ENCODE peak calls at places on chromosomes 6 and 20, in eight cellular contexts. S, P, X, J, A, U, O and R are unnamed samples.

GRCh38 chr6:113954653-113955052 is 16.3 kb downstream of the HDAC2 start:
- DNase-seq in S (no peak), P (no peak), X (no peak), J (no peak), A (no peak), U (no peak), O (no peak), R (no peak)

GRCh38 chr6:144912474-144912873 is 627.3 kb downstream of the UTRN start:
- DNase-seq in S (peak; percentile 44), P (no peak), X (no peak), J (peak; percentile 9), A (no peak), U (peak; percentile 76), O (no peak), R (no peak)

GRCh38 chr6:47145212-47145611 is 103.1 kb upstream of the ADGRF1 start:
- DNase-seq in S (no peak), P (no peak), X (no peak), J (no peak), A (no peak), U (no peak), O (no peak), R (no peak)

GRCh38 chr6:149153100-149153499 is 164.4 kb upstream of the TAB2 start:
- DNase-seq in S (no peak), P (no peak), X (no peak), J (no peak), A (no peak), U (no peak), O (no peak), R (no peak)

GRCh38 chr6:75936682-75937081 is 135.8 kb downstream of the IMPG1 start:
- DNase-seq in S (no peak), P (no peak), X (no peak), J (no peak), A (no peak), U (no peak), O (no peak), R (no peak)

GRCh38 chr20:34925341-34925740 is 30.3 kb downstream of the GSS start:
- DNase-seq in S (no peak), P (no peak), X (no peak), J (no peak), A (no peak), U (no peak), O (no peak), R (no peak)

GRCh38 chr6:161440299-161440698 is 166.4 kb upstream of the AGPAT4 start:
- DNase-seq in S (no peak), P (no peak), X (no peak), J (no peak), A (no peak), U (no peak), O (no peak), R (no peak)

GRCh38 chr6:38058022-38058421 is 238.5 kb downstream of the ZFAND3 start:
- DNase-seq in S (peak; percentile 96), P (no peak), X (no peak), J (no peak), A (no peak), U (no peak), O (no peak), R (no peak)

GRCh38 chr6:22227824-22228610 is 68.8 kb downstream of the PRL start:
- DNase-seq in S (no peak), P (no peak), X (no peak), J (peak; percentile 84), A (no peak), U (no peak), O (no peak), R (no peak)
- H3K9me3 ChIP-seq in S (no peaks in the 10 kb centered on the region), P (no peaks in the 10 kb centered on the region), X (no peaks in the 10 kb centered on the region), J (no peaks in the 10 kb centered on the region), A (no peaks in the 10 kb centered on the region), U (no peaks in the 10 kb centered on the region), O (no peaks in the 10 kb centered on the region), R (peaks cover 3% of the 10 kb centered on the region)

GRCh38 chr6:80523029-80523428 is 416.6 kb downstream of the BCKDHB start:
- DNase-seq in S (no peak), P (no peak), X (no peak), J (no peak), A (no peak), U (no peak), O (no peak), R (no peak)

GRCh38 chr6:80520195-80520594 is 413.7 kb downstream of the BCKDHB start:
- DNase-seq in S (peak; percentile 21), P (no peak), X (no peak), J (peak; percentile 72), A (no peak), U (no peak), O (no peak), R (no peak)

GRCh38 chr6:80522556-80522955 is 416.1 kb downstream of the BCKDHB start:
- DNase-seq in S (no peak), P (no peak), X (no peak), J (peak; percentile 68), A (no peak), U (no peak), O (no peak), R (no peak)

DNA sequence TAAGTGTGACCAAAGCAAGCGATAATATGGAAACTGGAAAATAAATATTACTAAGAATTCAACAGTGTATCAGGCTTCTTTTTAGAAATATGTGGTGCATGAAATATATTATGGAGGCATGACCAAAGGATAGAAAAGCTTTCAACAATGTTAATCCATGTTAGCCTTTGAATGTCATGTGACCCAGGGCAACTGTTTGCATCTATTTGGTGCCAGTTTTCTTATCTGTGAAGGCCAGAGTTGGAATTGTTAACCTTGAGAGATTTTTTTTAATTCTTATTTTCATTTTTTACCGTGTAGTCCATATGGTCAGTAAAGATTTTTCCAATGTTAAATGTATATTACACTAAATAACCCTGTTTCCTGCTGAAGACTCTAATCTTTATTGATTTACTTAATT is 411.1 kb downstream of the BCKDHB start:
- DNase-seq in S (no peak), P (no peak), X (no peak), J (no peak), A (no peak), U (no peak), O (no peak), R (no peak)
- H3K9me3 ChIP-seq in S (no peaks in the 10 kb centered on the region), P (no peaks in the 10 kb centered on the region), X (no peaks in the 10 kb centered on the region), J (no peaks in the 10 kb centered on the region), A (no peaks in the 10 kb centered on the region), U (no peaks in the 10 kb centered on the region), O (no peaks in the 10 kb centered on the region), R (no peaks in the 10 kb centered on the region)

GRCh38 chr6:8639928-8640649 is 204.7 kb upstream of the SLC35B3 start:
- DNase-seq in S (no peak), P (no peak), X (no peak), J (no peak), A (no peak), U (no peak), O (no peak), R (no peak)
- H3K9me3 ChIP-seq in S (no peaks in the 10 kb centered on the region), P (no peaks in the 10 kb centered on the region), X (no peaks in the 10 kb centered on the region), J (peaks cover 4% of the 10 kb centered on the region), A (peaks cover 5% of the 10 kb centered on the region), U (no peaks in the 10 kb centered on the region), O (peaks cover 4% of the 10 kb centered on the region), R (no peaks in the 10 kb centered on the region)

GRCh38 chr20:41560971-41561370 is 57.2 kb downstream of the CHD6 start:
- DNase-seq in S (no peak), P (no peak), X (no peak), J (no peak), A (no peak), U (no peak), O (no peak), R (no peak)
- H3K9me3 ChIP-seq in S (no peaks in the 10 kb centered on the region), P (no peaks in the 10 kb centered on the region), X (no peaks in the 10 kb centered on the region), J (no peaks in the 10 kb centered on the region), A (no peaks in the 10 kb centered on the region), U (no peaks in the 10 kb centered on the region), O (no peaks in the 10 kb centered on the region), R (no peaks in the 10 kb centered on the region)

GRCh38 chr20:58662142-58662473 is 11.0 kb downstream of the STX16 start:
- DNase-seq in S (no peak), P (no peak), X (no peak), J (no peak), A (no peak), U (no peak), O (no peak), R (no peak)

GRCh38 chr20:58656825-58657224 is 5.7 kb downstream of the STX16 start:
- DNase-seq in S (no peak), P (no peak), X (no peak), J (no peak), A (no peak), U (no peak), O (no peak), R (no peak)

GRCh38 chr20:58660855-58661254 is 9.8 kb downstream of the STX16 start:
- DNase-seq in S (no peak), P (no peak), X (no peak), J (peak; percentile 33), A (no peak), U (no peak), O (no peak), R (no peak)

GRCh38 chr20:58661298-58662141 is 10.4 kb downstream of the STX16 start:
- DNase-seq in S (no peak), P (no peak), X (no peak), J (peak; percentile 36), A (no peak), U (no peak), O (no peak), R (peak; percentile 24)

GRCh38 chr20:58659841-58660240 is 8.8 kb downstream of the STX16 start:
- DNase-seq in S (peak; percentile 11), P (no peak), X (no peak), J (no peak), A (no peak), U (no peak), O (no peak), R (no peak)
- H3K9me3 ChIP-seq in S (no peaks in the 10 kb centered on the region), P (no peaks in the 10 kb centered on the region), X (no peaks in the 10 kb centered on the region), J (no peaks in the 10 kb centered on the region), A (no peaks in the 10 kb centered on the region), U (no peaks in the 10 kb centered on the region), O (no peaks in the 10 kb centered on the region), R (no peaks in the 10 kb centered on the region)

GRCh38 chr6:4840169-4840568 is 64.0 kb downstream of the CDYL start:
- DNase-seq in S (no peak), P (no peak), X (no peak), J (no peak), A (no peak), U (no peak), O (no peak), R (no peak)
- H3K9me3 ChIP-seq in S (no peaks in the 10 kb centered on the region), P (no peaks in the 10 kb centered on the region), X (peaks cover 3% of the 10 kb centered on the region), J (no peaks in the 10 kb centered on the region), A (peaks cover 44% of the 10 kb centered on the region), U (peaks cover 9% of the 10 kb centered on the region), O (peaks cover 3% of the 10 kb centered on the region), R (peaks cover 13% of the 10 kb centered on the region)

GRCh38 chr20:61991476-61991875 is 74.2 kb downstream of the TAF4 start:
- DNase-seq in S (no peak), P (no peak), X (no peak), J (no peak), A (no peak), U (no peak), O (no peak), R (no peak)
- H3K9me3 ChIP-seq in S (peaks cover 15% of the 10 kb centered on the region), P (no peaks in the 10 kb centered on the region), X (no peaks in the 10 kb centered on the region), J (no peaks in the 10 kb centered on the region), A (peaks cover 20% of the 10 kb centered on the region), U (peaks cover 5% of the 10 kb centered on the region), O (no peaks in the 10 kb centered on the region), R (no peaks in the 10 kb centered on the region)

DNA sequence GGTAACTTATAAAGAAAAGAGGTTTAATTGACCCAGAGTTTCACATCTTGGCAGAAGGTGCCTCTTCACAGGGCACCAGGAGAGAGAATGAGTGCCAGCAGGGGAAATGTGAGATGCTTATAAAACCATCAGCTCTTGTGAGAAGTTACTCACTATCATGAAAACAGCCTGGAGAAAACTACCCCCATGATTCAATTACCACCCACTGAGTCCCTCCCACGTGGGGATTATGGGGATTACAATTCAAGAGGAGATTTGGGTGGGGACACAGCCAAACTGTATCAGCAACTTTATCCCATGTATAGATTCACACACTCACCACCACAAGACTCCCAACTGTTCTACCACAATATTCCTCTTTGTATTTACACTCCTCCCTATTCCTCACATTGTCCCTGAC is 10.6 kb downstream of the PDSS2 start:
- DNase-seq in S (no peak), P (no peak), X (no peak), J (no peak), A (no peak), U (no peak), O (no peak), R (no peak)
- H3K9me3 ChIP-seq in S (no peaks in the 10 kb centered on the region), P (no peaks in the 10 kb centered on the region), X (no peaks in the 10 kb centered on the region), J (no peaks in the 10 kb centered on the region), A (peaks cover 14% of the 10 kb centered on the region), U (peaks cover 3% of the 10 kb centered on the region), O (no peaks in the 10 kb centered on the region), R (no peaks in the 10 kb centered on the region)